ENCODE peak calls at places on chromosome 2, in six cellular contexts. One of them, this sample, is unnamed.

GRCh38 chr2:38075436-38076249 is at the start of gene CYP1B1:
- DNase-seq in HFF-Myc: no peak
- DNase-seq in right cardiac atrium: no peak
- DNase-seq in right lobe of liver: peak
- DNase-seq in uterus: no peak
- DNase-seq in heart left ventricle: peak
- DNase-seq in this sample: no peak

GRCh38 chr2:180910831-180911665 is 69.4 kb upstream of the UBE2E3 start:
- DNase-seq in uterus: no peak
- DNase-seq in heart left ventricle: no peak
- DNase-seq in HFF-Myc: no peak
- DNase-seq in right cardiac atrium: no peak
- DNase-seq in right lobe of liver: peak
- DNase-seq in this sample: no peak

GRCh38 chr2:217958889-217959235 is 43.9 kb downstream of the TNS1 start:
- DNase-seq in right cardiac atrium: no peak
- DNase-seq in HFF-Myc: no peak
- DNase-seq in uterus: no peak
- DNase-seq in right lobe of liver: no peak
- DNase-seq in heart left ventricle: no peak
- DNase-seq in this sample: no peak

GRCh38 chr2:47803363-47803762 is 20.4 kb downstream of the MSH6 start:
- DNase-seq in right cardiac atrium: no peak
- DNase-seq in right lobe of liver: no peak
- DNase-seq in HFF-Myc: no peak
- DNase-seq in uterus: no peak
- DNase-seq in heart left ventricle: no peak
- DNase-seq in this sample: no peak

GRCh38 chr2:176125215-176126054 is 2.9 kb downstream of the HOXD9 start:
- DNase-seq in right cardiac atrium: no peak
- DNase-seq in uterus: no peak
- DNase-seq in right lobe of liver: no peak
- DNase-seq in HFF-Myc: no peak
- DNase-seq in heart left ventricle: no peak
- DNase-seq in this sample: no peak

GRCh38 chr2:109029444-109030193 is 40.6 kb upstream of the EDAR start:
- DNase-seq in HFF-Myc: no peak
- DNase-seq in right cardiac atrium: no peak
- DNase-seq in right lobe of liver: no peak
- DNase-seq in heart left ventricle: no peak
- DNase-seq in uterus: no peak
- DNase-seq in this sample: no peak

GRCh38 chr2:144240656-144241339 is 279.1 kb downstream of the ZEB2 start:
- DNase-seq in right lobe of liver: no peak
- DNase-seq in HFF-Myc: no peak
- DNase-seq in right cardiac atrium: no peak
- DNase-seq in heart left ventricle: no peak
- DNase-seq in uterus: no peak
- DNase-seq in this sample: no peak

GRCh38 chr2:39522518-39522877 is 85.4 kb upstream of the MAP4K3 start:
- DNase-seq in right cardiac atrium: no peak
- DNase-seq in heart left ventricle: no peak
- DNase-seq in right lobe of liver: no peak
- DNase-seq in uterus: no peak
- DNase-seq in HFF-Myc: no peak
- DNase-seq in this sample: no peak

GRCh38 chr2:142140434-142140845 is 9.6 kb upstream of the LRP1B start:
- DNase-seq in right cardiac atrium: no peak
- DNase-seq in HFF-Myc: no peak
- DNase-seq in right lobe of liver: no peak
- DNase-seq in uterus: no peak
- DNase-seq in heart left ventricle: no peak
- DNase-seq in this sample: no peak

GRCh38 chr2:234620018-234620417 is 123.1 kb upstream of the ARL4C start:
- DNase-seq in right lobe of liver: no peak
- DNase-seq in heart left ventricle: no peak
- DNase-seq in HFF-Myc: no peak
- DNase-seq in right cardiac atrium: no peak
- DNase-seq in uterus: no peak
- DNase-seq in this sample: no peak

GRCh38 chr2:109481196-109481555 is 132.6 kb downstream of the SEPTIN10 start:
- DNase-seq in uterus: no peak
- DNase-seq in right cardiac atrium: no peak
- DNase-seq in heart left ventricle: no peak
- DNase-seq in right lobe of liver: peak
- DNase-seq in HFF-Myc: no peak
- DNase-seq in this sample: no peak

GRCh38 chr2:27966466-27966865 is 75.9 kb downstream of the BABAM2 start:
- DNase-seq in uterus: peak
- DNase-seq in right lobe of liver: no peak
- DNase-seq in right cardiac atrium: no peak
- DNase-seq in heart left ventricle: no peak
- DNase-seq in HFF-Myc: no peak
- DNase-seq in this sample: no peak

GRCh38 chr2:235654115-235654514 is 160.3 kb downstream of the AGAP1 start:
- DNase-seq in heart left ventricle: no peak
- DNase-seq in HFF-Myc: no peak
- DNase-seq in right lobe of liver: no peak
- DNase-seq in right cardiac atrium: no peak
- DNase-seq in uterus: no peak
- DNase-seq in this sample: no peak

DNA sequence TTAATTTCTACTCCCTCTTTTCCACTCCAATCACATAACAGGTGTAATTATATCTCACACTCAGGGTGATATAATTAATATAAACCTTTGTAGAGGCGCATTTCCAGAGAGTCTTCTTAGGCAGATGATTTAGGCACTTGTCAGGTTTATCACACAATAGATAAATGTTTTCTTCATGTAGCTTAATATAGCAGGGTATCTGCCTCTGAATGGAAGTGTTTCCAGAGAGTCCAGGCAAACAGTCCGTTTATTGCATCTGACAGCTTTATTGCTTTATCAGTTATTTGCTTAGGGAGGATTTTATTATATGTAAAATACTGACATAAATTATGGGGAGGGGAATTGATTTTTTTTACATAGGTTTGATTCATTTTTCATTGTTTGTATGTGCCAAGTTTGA is 766.3 kb downstream of the SLC4A3 start:
- DNase-seq in HFF-Myc: no peak
- DNase-seq in uterus: no peak
- DNase-seq in right lobe of liver: no peak
- DNase-seq in right cardiac atrium: no peak
- DNase-seq in heart left ventricle: no peak
- DNase-seq in this sample: no peak
- H3K4me3 ChIP-seq in HFF-Myc: no peak
- H3K4me3 ChIP-seq in uterus: no peak
- H3K4me3 ChIP-seq in right lobe of liver: no peak
- H3K4me3 ChIP-seq in right cardiac atrium: no peak
- H3K4me3 ChIP-seq in heart left ventricle: no peak
- H3K4me3 ChIP-seq in this sample: no peak

GRCh38 chr2:188294547-188294946 is 2.9 kb downstream of the GULP1 start:
- DNase-seq in right cardiac atrium: no peak
- DNase-seq in right lobe of liver: no peak
- DNase-seq in HFF-Myc: no peak
- DNase-seq in uterus: no peak
- DNase-seq in heart left ventricle: no peak
- DNase-seq in this sample: no peak

GRCh38 chr2:188292446-188293239 is 969 bp downstream of the GULP1 start:
- DNase-seq in HFF-Myc: peak
- DNase-seq in right cardiac atrium: peak
- DNase-seq in heart left ventricle: peak
- DNase-seq in uterus: peak
- DNase-seq in right lobe of liver: peak
- DNase-seq in this sample: no peak

GRCh38 chr2:188293601-188294482 is 2.2 kb downstream of the GULP1 start:
- DNase-seq in HFF-Myc: peak
- DNase-seq in uterus: peak
- DNase-seq in heart left ventricle: peak
- DNase-seq in right lobe of liver: peak
- DNase-seq in right cardiac atrium: peak
- DNase-seq in this sample: no peak

GRCh38 chr2:188297983-188298382 is 6.3 kb downstream of the GULP1 start:
- DNase-seq in uterus: no peak
- DNase-seq in right cardiac atrium: no peak
- DNase-seq in right lobe of liver: no peak
- DNase-seq in heart left ventricle: no peak
- DNase-seq in HFF-Myc: no peak
- DNase-seq in this sample: no peak

DNA sequence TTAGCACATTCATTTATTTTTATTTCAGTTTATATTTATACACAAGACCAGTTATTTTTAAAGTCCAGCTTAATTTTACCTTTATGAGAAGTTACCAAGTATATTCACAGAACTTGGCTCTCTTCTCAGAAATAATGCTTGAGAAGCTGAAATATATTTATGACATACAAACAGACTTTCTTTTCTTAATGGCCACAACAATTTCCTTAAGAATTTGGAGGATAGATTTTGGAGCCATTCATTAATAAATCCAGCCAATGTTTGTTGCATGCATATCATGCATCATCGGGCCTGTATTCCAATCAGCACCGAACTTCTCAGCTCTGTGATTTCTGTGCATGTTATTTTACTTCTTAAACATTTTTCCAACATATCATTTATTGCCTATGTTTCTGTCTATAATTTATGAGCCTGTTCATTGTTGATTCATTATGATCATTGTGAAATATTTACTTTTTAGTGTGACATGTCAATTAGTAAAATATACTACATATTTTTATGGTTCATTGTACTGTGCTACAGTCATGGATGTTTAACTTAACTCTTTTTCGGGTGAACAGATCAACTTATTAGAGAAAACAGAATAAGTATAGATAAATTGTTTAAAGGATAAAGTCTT is 3.5 kb downstream of the GULP1 start:
- DNase-seq in heart left ventricle: no peak
- DNase-seq in uterus: no peak
- DNase-seq in HFF-Myc: no peak
- DNase-seq in right lobe of liver: no peak
- DNase-seq in right cardiac atrium: no peak
- DNase-seq in this sample: no peak
- H3K4me3 ChIP-seq in heart left ventricle: no peak
- H3K4me3 ChIP-seq in uterus: no peak
- H3K4me3 ChIP-seq in HFF-Myc: no peak
- H3K4me3 ChIP-seq in right lobe of liver: no peak
- H3K4me3 ChIP-seq in right cardiac atrium: no peak
- H3K4me3 ChIP-seq in this sample: no peak

DNA sequence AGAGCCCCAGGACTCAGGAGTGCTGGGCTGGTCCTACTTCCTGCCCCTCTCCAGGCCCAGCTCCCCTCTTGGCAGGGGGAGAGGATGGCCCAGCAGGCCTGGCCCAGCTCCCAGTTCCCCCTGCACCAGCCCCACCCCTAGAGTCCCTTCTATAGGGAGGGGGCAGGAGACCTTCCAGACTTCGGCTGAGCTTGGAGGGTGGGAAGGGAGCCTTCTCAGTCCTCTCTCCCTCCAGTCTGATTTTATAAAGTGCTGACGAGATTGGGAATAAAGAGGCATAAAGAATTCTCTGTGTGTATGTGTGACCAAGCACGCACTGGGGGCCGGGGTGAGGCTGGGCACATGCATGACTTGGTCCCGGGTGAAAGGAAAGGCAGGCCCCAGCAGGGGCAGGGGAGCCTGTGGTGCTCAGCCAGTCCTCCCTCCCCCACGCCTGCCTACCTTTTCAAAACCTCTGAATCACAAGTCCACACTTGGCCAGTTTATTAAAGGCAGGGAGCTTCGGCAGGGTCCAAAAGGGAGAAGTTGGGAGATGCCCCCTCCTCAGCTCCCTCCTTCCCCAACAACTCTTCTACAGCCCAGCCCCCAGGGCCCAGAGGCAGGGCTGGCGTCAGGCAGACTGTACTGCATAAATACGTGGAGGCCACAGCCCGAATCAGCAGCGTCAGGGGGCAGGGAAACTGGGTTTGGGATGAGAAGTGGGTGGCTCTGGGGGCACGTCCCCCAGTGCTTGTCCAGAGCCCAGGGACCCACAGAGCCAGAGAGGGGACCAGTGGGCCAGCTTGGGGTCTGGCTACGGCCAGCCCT is 4.9 kb downstream of the CHPF start:
- DNase-seq in right cardiac atrium: no peak
- DNase-seq in right lobe of liver: no peak
- DNase-seq in HFF-Myc: no peak
- DNase-seq in uterus: no peak
- DNase-seq in heart left ventricle: no peak
- DNase-seq in this sample: no peak
- H3K4me3 ChIP-seq in right cardiac atrium: no peak
- H3K4me3 ChIP-seq in right lobe of liver: no peak
- H3K4me3 ChIP-seq in HFF-Myc: no peak
- H3K4me3 ChIP-seq in uterus: no peak
- H3K4me3 ChIP-seq in heart left ventricle: no peak
- H3K4me3 ChIP-seq in this sample: no peak

GRCh38 chr2:188333751-188334524 is 42.3 kb downstream of the GULP1 start:
- DNase-seq in uterus: no peak
- DNase-seq in right cardiac atrium: peak
- DNase-seq in heart left ventricle: no peak
- DNase-seq in HFF-Myc: no peak
- DNase-seq in right lobe of liver: no peak
- DNase-seq in this sample: no peak
- H3K4me3 ChIP-seq in uterus: no peak
- H3K4me3 ChIP-seq in right cardiac atrium: peak
- H3K4me3 ChIP-seq in heart left ventricle: peak
- H3K4me3 ChIP-seq in HFF-Myc: no peak
- H3K4me3 ChIP-seq in right lobe of liver: no peak
- H3K4me3 ChIP-seq in this sample: no peak

GRCh38 chr2:192194866-192195547 is at the start of gene TMEFF2:
- DNase-seq in HFF-Myc: no peak
- DNase-seq in heart left ventricle: peak
- DNase-seq in uterus: peak
- DNase-seq in right lobe of liver: peak
- DNase-seq in right cardiac atrium: peak
- DNase-seq in this sample: no peak
- H3K4me3 ChIP-seq in HFF-Myc: peak
- H3K4me3 ChIP-seq in heart left ventricle: peak
- H3K4me3 ChIP-seq in uterus: peak
- H3K4me3 ChIP-seq in right lobe of liver: peak
- H3K4me3 ChIP-seq in right cardiac atrium: peak
- H3K4me3 ChIP-seq in this sample: peak

This sample was measured in AG04449.